ENCODE peak calls at places on chromosomes 3 and 15, in nine cellular contexts. T, Q, U, O, C, J, W, H and N are unnamed samples.
A peak's percentile ranks its signal among the peaks of the same experiment; 100 is the strongest.

GRCh38 chr3:169162107-169162506 is 501.4 kb downstream of the MECOM start:
- DNase-seq in J (no peak), W (no peak), U (no peak), T (no peak), C (no peak), O (no peak), H (no peak), Q (no peak), N (no peak)

GRCh38 chr3:130741946-130742610 is 4.6 kb downstream of the PIK3R4 start:
- DNase-seq in W (no peak), O (no peak), C (no peak), T (no peak), Q (no peak), J (no peak), H (no peak), U (no peak), N (no peak)

GRCh38 chr3:141060287-141060686 is 9.1 kb downstream of the SPSB4 start:
- DNase-seq in W (no peak), O (no peak), U (no peak), T (no peak), J (no peak), C (no peak), Q (no peak), H (no peak), N (no peak)

GRCh38 chr15:69325456-69325971 is 26.8 kb downstream of the PAQR5 start:
- DNase-seq in T (no peak), Q (no peak), U (no peak), W (no peak), H (no peak), O (no peak), J (no peak), C (no peak), N (no peak)

GRCh38 chr15:85964471-85964870 is 115.2 kb upstream of the AGBL1 start:
- DNase-seq in J (no peak), H (no peak), W (no peak), O (no peak), U (no peak), C (no peak), Q (no peak), T (no peak), N (no peak)

GRCh38 chr3:195154793-195155535 is 116.0 kb downstream of the XXYLT1 start:
- DNase-seq in H (peak; percentile 84), W (peak; percentile 21), O (peak; percentile 92), Q (peak; percentile 86), T (peak; percentile 82), U (peak; percentile 97), J (peak; percentile 98), C (peak; percentile 91), N (no peak)

GRCh38 chr15:75061272-75061671 is 37.9 kb downstream of the PPCDC start:
- DNase-seq in U (peak; percentile 62), T (no peak), Q (no peak), C (no peak), H (no peak), O (no peak), J (no peak), W (no peak), N (no peak)

GRCh38 chr3:126835472-126836219 is 131.6 kb downstream of the CHCHD6 start:
- DNase-seq in T (no peak), W (no peak), J (peak; percentile 20), C (no peak), U (peak; percentile 76), H (no peak), Q (no peak), O (no peak), N (no peak)

GRCh38 chr3:24829632-24830229 is 335.1 kb upstream of the THRB start:
- DNase-seq in H (no peak), W (no peak), T (peak; percentile 11), Q (peak; percentile 17), O (no peak), U (no peak), J (no peak), C (peak; percentile 13), N (no peak)

GRCh38 chr15:34861216-34861615 is 65.9 kb upstream of the ACTC1 start:
- DNase-seq in Q (no peak), U (no peak), H (no peak), W (no peak), C (no peak), O (no peak), T (no peak), J (no peak), N (no peak)

GRCh38 chr3:30855390-30855789 is 39.1 kb downstream of the GADL1 start:
- DNase-seq in O (no peak), Q (no peak), W (no peak), T (no peak), J (no peak), H (no peak), C (no peak), U (no peak), N (no peak)

GRCh38 chr3:60755094-60755493 is 496.2 kb downstream of the FHIT start:
- DNase-seq in T (no peak), J (no peak), Q (no peak), H (peak; percentile 33), O (no peak), C (no peak), W (no peak), U (no peak), N (no peak)

GRCh38 chr15:41022487-41023090 is 69.3 kb downstream of the CHAC1 start:
- DNase-seq in Q (no peak), C (peak; percentile 27), T (peak; percentile 20), H (peak; percentile 34), J (no peak), O (no peak), W (no peak), U (peak; percentile 75), N (no peak)

GRCh38 chr3:40166997-40167396 is 142.5 kb upstream of the EIF1B start:
- DNase-seq in Q (no peak), C (no peak), T (no peak), H (no peak), U (no peak), J (no peak), O (no peak), W (no peak), N (no peak)

GRCh38 chr3:9715764-9716437 is 12.3 kb downstream of the CPNE9 start:
- DNase-seq in H (peak; percentile 36), O (peak; percentile 78), T (peak; percentile 78), U (peak; percentile 90), Q (peak; percentile 53), C (peak; percentile 88), J (peak; percentile 94), W (peak; percentile 66), N (no peak)

GRCh38 chr3:15099364-15100098 is 583 bp upstream of the RBSN start:
- DNase-seq in U (no peak), H (no peak), W (no peak), C (peak; percentile 17), J (no peak), O (no peak), T (peak; percentile 17), Q (no peak), N (no peak)

GRCh38 chr3:101850327-101851048 is 1.2 kb downstream of the NFKBIZ start:
- DNase-seq in W (no peak), H (no peak), Q (no peak), J (no peak), O (no peak), U (peak; percentile 81), C (no peak), T (no peak), N (no peak)

GRCh38 chr15:25508369-25509002 is 69.7 kb upstream of the UBE3A start:
- DNase-seq in O (no peak), H (no peak), J (no peak), T (no peak), W (no peak), U (peak; percentile 64), Q (no peak), C (no peak), N (no peak)

GRCh38 chr3:44955917-44956316 is 20.1 kb downstream of the ZDHHC3 start:
- DNase-seq in J (no peak), T (no peak), W (no peak), C (no peak), Q (no peak), H (no peak), U (no peak), O (no peak), N (no peak)
- H3K4me3 ChIP-seq in J (no peak overlapping the region), T (no peak overlapping the region), W (no peak overlapping the region), C (no peak overlapping the region), Q (no peak overlapping the region), H (no peak overlapping the region), U (no peak overlapping the region), O (no peak overlapping the region), N (no peak overlapping the region)

GRCh38 chr3:144687862-144688261 is 716.2 kb downstream of the DIPK2A start:
- DNase-seq in Q (no peak), W (no peak), O (no peak), T (no peak), U (no peak), C (no peak), J (no peak), H (peak; percentile 16), N (no peak)
- TF ChIP-seq CTCF in Q (no peak), W (no peak), O (no peak), T (no peak), U (no peak), C (no peak), J (no peak), H (no peak), N (no peak)

GRCh38 chr15:98799461-98799971 is 151.2 kb downstream of the IGF1R start:
- DNase-seq in T (no peak), J (no peak), O (no peak), U (peak; percentile 8), Q (no peak), C (no peak), H (no peak), W (no peak), N (no peak)
- H3K4me1 ChIP-seq in T (peaks cover 51% of the 10 kb centered on the region), J (no peaks in the 10 kb centered on the region), O (peaks cover 28% of the 10 kb centered on the region), U (peaks cover 26% of the 10 kb centered on the region), Q (no peaks in the 10 kb centered on the region), C (peaks cover 18% of the 10 kb centered on the region), H (peaks cover 32% of the 10 kb centered on the region), W (peaks cover 20% of the 10 kb centered on the region), N (peaks cover 54% of the 10 kb centered on the region)

GRCh38 chr3:171419457-171419856 is 40.7 kb downstream of the TNIK start:
- DNase-seq in W (no peak), T (no peak), Q (no peak), C (no peak), J (no peak), O (no peak), H (peak; percentile 75), U (no peak), N (no peak)

GRCh38 chr3:171417137-171417536 is 43.1 kb downstream of the TNIK start:
- DNase-seq in O (no peak), J (no peak), W (no peak), T (no peak), H (no peak), U (peak; percentile 16), C (no peak), Q (no peak), N (no peak)

GRCh38 chr3:171417813-171418212 is 42.4 kb downstream of the TNIK start:
- DNase-seq in O (no peak), Q (no peak), U (peak; percentile 93), J (peak; percentile 75), C (no peak), H (no peak), T (peak; percentile 28), W (no peak), N (no peak)

GRCh38 chr3:171416666-171417065 is 43.5 kb downstream of the TNIK start:
- DNase-seq in H (no peak), J (no peak), Q (no peak), W (no peak), C (no peak), U (no peak), O (no peak), T (no peak), N (no peak)

DNA sequence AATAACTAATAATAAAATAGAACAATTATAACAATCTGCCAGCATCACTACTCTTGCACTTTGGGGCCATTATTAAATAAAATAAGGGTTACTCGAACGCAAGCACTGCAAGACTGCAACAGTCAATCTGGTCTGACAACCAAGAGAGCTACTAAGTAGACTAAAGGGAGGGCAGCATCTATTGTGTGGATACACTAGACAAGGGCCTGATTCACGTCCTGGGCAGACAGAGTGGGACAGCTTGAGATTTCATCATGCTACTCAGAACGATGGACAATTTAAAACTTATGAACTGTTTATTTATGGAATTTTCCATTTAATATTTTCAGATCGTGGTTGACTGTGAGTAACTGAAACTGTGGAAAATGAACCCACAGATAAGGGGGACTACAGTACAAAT is 39.5 kb downstream of the TNIK start:
- DNase-seq in U (peak; percentile 26), Q (no peak), W (no peak), C (no peak), T (no peak), J (no peak), O (no peak), H (peak; percentile 32), N (no peak)
- H3K4me3 ChIP-seq in U (no peak overlapping the region), Q (no peak overlapping the region), W (no peak overlapping the region), C (no peak overlapping the region), T (no peak overlapping the region), J (no peak overlapping the region), O (no peak overlapping the region), H (no peak overlapping the region), N (no peak overlapping the region)